ENCODE peak calls at places on chromosomes 3 and 15, in seven cellular contexts. I is GM13977, W is AG20443, N is Right ventricle myocardium superior, E is Karpas-422, T is RWPE1, X is Daoy. Q is an unnamed sample.

GRCh38 chr3:54853573-54854404 is 74.1 kb downstream of the LRTM1 start:
- DNase-seq in I (peak), W (peak), N (peak), E (peak), T (peak), X (peak), Q (peak)

GRCh38 chr3:151895881-151896661 is 22.6 kb downstream of the SUCNR1 start:
- DNase-seq in I (no peak), W (no peak), N (no peak), E (no peak), T (no peak), X (no peak), Q (no peak)

GRCh38 chr15:40340740-40341400 is at the start of gene CCDC9B:
- DNase-seq in I (no peak), W (peak), N (peak), E (no peak), T (peak), X (peak), Q (no peak)

GRCh38 chr15:67805871-67806538 is 19.3 kb upstream of the SKOR1 start:
- DNase-seq in I (no peak), W (no peak), N (no peak), E (no peak), T (no peak), X (no peak), Q (no peak)

GRCh38 chr3:107271787-107272387 is 105.4 kb upstream of the CCDC54 start:
- DNase-seq in I (peak), W (peak), N (no peak), E (peak), T (peak), X (peak), Q (no peak)

GRCh38 chr3:134076816-134077215 is 47.1 kb upstream of the SLCO2A1 start:
- DNase-seq in I (no peak), W (no peak), N (no peak), E (no peak), T (no peak), X (no peak), Q (no peak)

GRCh38 chr3:38019658-38020341 is 9.6 kb downstream of the PLCD1 start:
- DNase-seq in I (no peak), W (no peak), N (no peak), E (no peak), T (no peak), X (no peak), Q (no peak)

GRCh38 chr3:11548721-11549131 is 95.0 kb downstream of the VGLL4 start:
- DNase-seq in I (no peak), W (peak), N (no peak), E (peak), T (no peak), X (peak), Q (no peak)

GRCh38 chr15:51672100-51672731 is 9.1 kb upstream of the SCG3 start:
- DNase-seq in I (no peak), W (no peak), N (no peak), E (no peak), T (no peak), X (no peak), Q (no peak)

GRCh38 chr3:8020459-8020858 is 481.2 kb upstream of the LMCD1 start:
- DNase-seq in I (no peak), W (no peak), N (no peak), E (no peak), T (no peak), X (no peak), Q (no peak)

GRCh38 chr15:29713784-29714183 is 108.5 kb downstream of the TJP1 start:
- DNase-seq in I (no peak), W (no peak), N (no peak), E (no peak), T (no peak), X (no peak), Q (no peak)

GRCh38 chr15:75712668-75713337 is at the start of gene CSPG4:
- DNase-seq in I (no peak), W (peak), N (peak), E (no peak), T (no peak), X (peak), Q (no peak)

GRCh38 chr3:141960731-141961130 is 84.3 kb downstream of the ATP1B3 start:
- DNase-seq in I (no peak), W (peak), N (no peak), E (no peak), T (peak), X (peak), Q (no peak)

GRCh38 chr3:42071720-42072582 is 19.2 kb upstream of the TRAK1 start:
- DNase-seq in I (no peak), W (peak), N (peak), E (peak), T (peak), X (peak), Q (no peak)

GRCh38 chr3:54994026-54994626 is 66.3 kb upstream of the LRTM1 start:
- DNase-seq in I (no peak), W (no peak), N (no peak), E (no peak), T (no peak), X (no peak), Q (no peak)

GRCh38 chr15:99109555-99110021 is 4.7 kb downstream of the SYNM start:
- DNase-seq in I (no peak), W (no peak), N (no peak), E (no peak), T (no peak), X (no peak), Q (no peak)

GRCh38 chr3:39378092-39378491 is 5.1 kb upstream of the SLC25A38 start:
- DNase-seq in I (peak), W (peak), N (no peak), E (peak), T (peak), X (peak), Q (peak)

GRCh38 chr3:195154793-195155535 is 116.0 kb downstream of the XXYLT1 start:
- DNase-seq in I (peak), W (peak), N (peak), E (no peak), T (peak), X (peak), Q (no peak)

GRCh38 chr3:79597719-79598118 is 170.1 kb downstream of the ROBO1 start:
- DNase-seq in I (no peak), W (no peak), N (no peak), E (no peak), T (no peak), X (no peak), Q (no peak)

GRCh38 chr3:32239638-32240550 is 1.4 kb downstream of the CMTM8 start:
- DNase-seq in I (peak), W (no peak), N (no peak), E (peak), T (peak), X (peak), Q (peak)

GRCh38 chr15:62125763-62126162 is 39.3 kb downstream of the C2CD4B start:
- DNase-seq in I (no peak), W (peak), N (no peak), E (peak), T (no peak), X (peak), Q (no peak)

GRCh38 chr3:51243919-51244318 is 141.2 kb upstream of the MANF start:
- DNase-seq in I (no peak), W (no peak), N (no peak), E (no peak), T (no peak), X (no peak), Q (no peak)

GRCh38 chr3:8539419-8539818 is 37.8 kb downstream of the LMCD1 start:
- DNase-seq in I (no peak), W (no peak), N (no peak), E (no peak), T (no peak), X (peak), Q (no peak)

GRCh38 chr15:94777037-94777436 is 545.7 kb downstream of the MCTP2 start:
- DNase-seq in I (no peak), W (no peak), N (no peak), E (no peak), T (no peak), X (no peak), Q (no peak)

GRCh38 chr3:65284971-65285370 is 597.2 kb upstream of the ADAMTS9 start:
- DNase-seq in I (no peak), W (no peak), N (no peak), E (no peak), T (no peak), X (no peak), Q (no peak)

GRCh38 chr3:23442598-23443383 is 239.7 kb downstream of the UBE2E2 start:
- DNase-seq in I (no peak), W (no peak), N (no peak), E (no peak), T (no peak), X (peak), Q (no peak)

GRCh38 chr15:85427286-85428028 is 47.1 kb downstream of the AKAP13 start:
- DNase-seq in I (no peak), W (no peak), N (no peak), E (no peak), T (no peak), X (no peak), Q (no peak)

GRCh38 chr15:99708563-99708962 is 24.7 kb downstream of the LYSMD4 start:
- DNase-seq in I (no peak), W (peak), N (peak), E (no peak), T (peak), X (peak), Q (no peak)